ENCODE peak calls at places on chromosomes 13 and 19, in nine cellular contexts. One of them, this sample, is unnamed.

GRCh38 chr19:56934438-56935090 is 94.0 kb upstream of the PEG3 start:
- DNase-seq in esophagus muscularis mucosa: no peak
- DNase-seq in HCT116: no peak
- DNase-seq in spleen: no peak
- DNase-seq in HepG2: peak
- DNase-seq in stomach: no peak
- DNase-seq in suprapubic skin: no peak
- DNase-seq in breast epithelium: no peak
- DNase-seq in transverse colon: no peak
- DNase-seq in this sample: no peak

GRCh38 chr13:76329004-76329403 is 557.2 kb downstream of the KCTD12 start:
- DNase-seq in esophagus muscularis mucosa: no peak
- DNase-seq in HCT116: no peak
- DNase-seq in spleen: no peak
- DNase-seq in HepG2: no peak
- DNase-seq in stomach: no peak
- DNase-seq in suprapubic skin: no peak
- DNase-seq in breast epithelium: no peak
- DNase-seq in transverse colon: no peak
- DNase-seq in this sample: no peak

GRCh38 chr19:44598355-44598754 is 15.0 kb upstream of the IGSF23 start:
- DNase-seq in esophagus muscularis mucosa: no peak
- DNase-seq in HCT116: no peak
- DNase-seq in spleen: no peak
- DNase-seq in HepG2: no peak
- DNase-seq in stomach: no peak
- DNase-seq in suprapubic skin: no peak
- DNase-seq in breast epithelium: no peak
- DNase-seq in transverse colon: no peak
- DNase-seq in this sample: no peak

GRCh38 chr13:51125495-51126226 is 14.6 kb upstream of the C13orf42 start:
- DNase-seq in esophagus muscularis mucosa: peak
- DNase-seq in HCT116: peak
- DNase-seq in spleen: no peak
- DNase-seq in HepG2: peak
- DNase-seq in stomach: peak
- DNase-seq in suprapubic skin: no peak
- DNase-seq in breast epithelium: no peak
- DNase-seq in transverse colon: peak
- DNase-seq in this sample: peak

GRCh38 chr13:84630486-84630885 is 748.2 kb upstream of the SLITRK1 start:
- DNase-seq in esophagus muscularis mucosa: no peak
- DNase-seq in HCT116: no peak
- DNase-seq in spleen: no peak
- DNase-seq in HepG2: no peak
- DNase-seq in stomach: no peak
- DNase-seq in suprapubic skin: no peak
- DNase-seq in breast epithelium: no peak
- DNase-seq in transverse colon: no peak
- DNase-seq in this sample: no peak

GRCh38 chr13:104831823-104832222 is 1703.6 kb downstream of the EFNB2 start:
- DNase-seq in esophagus muscularis mucosa: no peak
- DNase-seq in HCT116: no peak
- DNase-seq in spleen: no peak
- DNase-seq in HepG2: no peak
- DNase-seq in stomach: no peak
- DNase-seq in suprapubic skin: no peak
- DNase-seq in breast epithelium: no peak
- DNase-seq in transverse colon: no peak
- DNase-seq in this sample: no peak

GRCh38 chr19:46392252-46392801 is 21.0 kb downstream of the CCDC8 start:
- DNase-seq in esophagus muscularis mucosa: no peak
- DNase-seq in HCT116: no peak
- DNase-seq in spleen: peak
- DNase-seq in HepG2: no peak
- DNase-seq in stomach: no peak
- DNase-seq in suprapubic skin: no peak
- DNase-seq in breast epithelium: no peak
- DNase-seq in transverse colon: no peak
- DNase-seq in this sample: no peak

GRCh38 chr13:63625869-63626268 is 2210.2 kb upstream of the PCDH20 start:
- DNase-seq in esophagus muscularis mucosa: no peak
- DNase-seq in HCT116: no peak
- DNase-seq in spleen: no peak
- DNase-seq in HepG2: no peak
- DNase-seq in stomach: no peak
- DNase-seq in suprapubic skin: no peak
- DNase-seq in breast epithelium: no peak
- DNase-seq in transverse colon: no peak
- DNase-seq in this sample: no peak

GRCh38 chr13:27536361-27537101 is 83.8 kb downstream of the LNX2 start:
- DNase-seq in esophagus muscularis mucosa: no peak
- DNase-seq in HCT116: no peak
- DNase-seq in spleen: no peak
- DNase-seq in HepG2: no peak
- DNase-seq in stomach: no peak
- DNase-seq in suprapubic skin: no peak
- DNase-seq in breast epithelium: no peak
- DNase-seq in transverse colon: no peak
- DNase-seq in this sample: peak

GRCh38 chr13:27534976-27535370 is 84.6 kb upstream of the MTIF3 start:
- DNase-seq in esophagus muscularis mucosa: no peak
- DNase-seq in HCT116: no peak
- DNase-seq in spleen: no peak
- DNase-seq in HepG2: no peak
- DNase-seq in stomach: no peak
- DNase-seq in suprapubic skin: no peak
- DNase-seq in breast epithelium: no peak
- DNase-seq in transverse colon: no peak
- DNase-seq in this sample: no peak

GRCh38 chr13:27534108-27534975 is 84.0 kb upstream of the MTIF3 start:
- DNase-seq in esophagus muscularis mucosa: peak
- DNase-seq in HCT116: no peak
- DNase-seq in spleen: peak
- DNase-seq in HepG2: no peak
- DNase-seq in stomach: no peak
- DNase-seq in suprapubic skin: no peak
- DNase-seq in breast epithelium: no peak
- DNase-seq in transverse colon: peak
- DNase-seq in this sample: no peak

GRCh38 chr13:27533155-27533643 is 82.8 kb upstream of the MTIF3 start:
- DNase-seq in esophagus muscularis mucosa: peak
- DNase-seq in HCT116: peak
- DNase-seq in spleen: peak
- DNase-seq in HepG2: peak
- DNase-seq in stomach: peak
- DNase-seq in suprapubic skin: peak
- DNase-seq in breast epithelium: peak
- DNase-seq in transverse colon: peak
- DNase-seq in this sample: peak

GRCh38 chr13:27535546-27535945 is 84.8 kb downstream of the LNX2 start:
- DNase-seq in esophagus muscularis mucosa: no peak
- DNase-seq in HCT116: no peak
- DNase-seq in spleen: no peak
- DNase-seq in HepG2: no peak
- DNase-seq in stomach: no peak
- DNase-seq in suprapubic skin: no peak
- DNase-seq in breast epithelium: no peak
- DNase-seq in transverse colon: no peak
- DNase-seq in this sample: no peak
- TF ChIP-seq CTCF in esophagus muscularis mucosa: no peak
- TF ChIP-seq CTCF in HCT116: no peak
- TF ChIP-seq CTCF in spleen: no peak
- TF ChIP-seq CTCF in HepG2: no peak
- TF ChIP-seq CTCF in stomach: no peak
- TF ChIP-seq CTCF in suprapubic skin: no peak
- TF ChIP-seq CTCF in breast epithelium: no peak
- TF ChIP-seq CTCF in transverse colon: no peak
- TF ChIP-seq CTCF in this sample: no peak

GRCh38 chr19:1729568-1729925 is 23.8 kb upstream of the ONECUT3 start:
- DNase-seq in esophagus muscularis mucosa: no peak
- DNase-seq in HCT116: no peak
- DNase-seq in spleen: no peak
- DNase-seq in HepG2: no peak
- DNase-seq in stomach: no peak
- DNase-seq in suprapubic skin: no peak
- DNase-seq in breast epithelium: no peak
- DNase-seq in transverse colon: no peak
- DNase-seq in this sample: no peak

GRCh38 chr19:1728816-1729567 is 24.3 kb upstream of the ONECUT3 start:
- DNase-seq in esophagus muscularis mucosa: no peak
- DNase-seq in HCT116: no peak
- DNase-seq in spleen: no peak
- DNase-seq in HepG2: no peak
- DNase-seq in stomach: no peak
- DNase-seq in suprapubic skin: no peak
- DNase-seq in breast epithelium: no peak
- DNase-seq in transverse colon: no peak
- DNase-seq in this sample: no peak

GRCh38 chr19:1730157-1730556 is 23.1 kb upstream of the ONECUT3 start:
- DNase-seq in esophagus muscularis mucosa: no peak
- DNase-seq in HCT116: no peak
- DNase-seq in spleen: no peak
- DNase-seq in HepG2: no peak
- DNase-seq in stomach: no peak
- DNase-seq in suprapubic skin: no peak
- DNase-seq in breast epithelium: no peak
- DNase-seq in transverse colon: no peak
- DNase-seq in this sample: peak

GRCh38 chr19:1720237-1720636 is 33.1 kb upstream of the ONECUT3 start:
- DNase-seq in esophagus muscularis mucosa: no peak
- DNase-seq in HCT116: no peak
- DNase-seq in spleen: no peak
- DNase-seq in HepG2: no peak
- DNase-seq in stomach: no peak
- DNase-seq in suprapubic skin: no peak
- DNase-seq in breast epithelium: no peak
- DNase-seq in transverse colon: no peak
- DNase-seq in this sample: no peak

DNA sequence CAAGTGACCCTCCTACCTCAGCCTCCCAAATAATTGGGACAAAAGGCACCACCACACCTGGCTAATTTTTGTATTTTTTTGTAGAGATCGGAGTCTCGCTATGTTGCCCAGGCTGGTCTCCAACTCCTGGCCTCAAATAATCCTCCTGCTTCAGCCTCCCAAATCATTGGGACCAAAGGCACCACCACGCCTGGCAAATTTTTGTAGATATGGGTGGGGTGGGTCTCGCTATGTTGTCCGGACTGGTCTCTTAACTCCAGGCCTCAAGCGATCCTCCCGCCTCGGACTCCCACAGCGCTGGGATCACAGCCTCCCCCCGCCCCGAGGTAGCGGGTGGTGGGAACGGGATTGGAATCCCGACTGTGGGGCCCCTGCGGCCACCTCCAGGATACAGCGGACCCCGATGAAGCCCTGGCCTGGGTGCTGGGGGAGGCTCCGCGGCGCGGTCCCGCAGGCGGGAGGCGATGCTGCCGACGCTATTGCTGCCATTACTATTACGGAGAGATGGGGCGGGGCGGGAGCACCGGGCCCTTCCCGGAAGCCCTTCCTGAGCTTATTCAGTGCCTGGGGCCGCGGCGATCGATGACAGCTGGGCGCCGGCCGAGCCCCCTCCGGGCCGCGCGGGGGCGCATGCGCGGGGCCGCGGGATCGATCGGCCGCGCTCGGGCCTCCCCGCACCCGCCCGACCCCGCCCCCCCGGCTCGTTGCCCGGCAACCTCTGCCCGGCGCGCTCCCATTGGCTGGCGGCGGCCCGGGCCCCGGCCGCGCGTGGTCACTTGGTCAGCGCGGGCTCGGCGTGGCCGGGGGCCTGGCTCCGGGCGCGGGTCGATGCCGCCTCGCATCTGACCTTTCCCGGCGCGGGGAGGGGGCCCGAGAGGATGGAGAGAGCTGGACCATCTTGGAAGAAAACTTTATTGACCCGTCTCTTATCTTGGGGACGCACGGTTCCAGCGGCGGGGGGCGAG is 27.9 kb upstream of the ONECUT3 start:
- DNase-seq in esophagus muscularis mucosa: no peak
- DNase-seq in HCT116: no peak
- DNase-seq in spleen: no peak
- DNase-seq in HepG2: peak
- DNase-seq in stomach: peak
- DNase-seq in suprapubic skin: no peak
- DNase-seq in breast epithelium: no peak
- DNase-seq in transverse colon: peak
- DNase-seq in this sample: no peak
- TF ChIP-seq POLR2A in esophagus muscularis mucosa: no peak
- TF ChIP-seq POLR2A in HCT116: peak
- TF ChIP-seq POLR2A in spleen: no peak
- TF ChIP-seq POLR2A in HepG2: no peak
- TF ChIP-seq POLR2A in stomach: no peak
- TF ChIP-seq POLR2A in suprapubic skin: no peak
- TF ChIP-seq POLR2A in breast epithelium: no peak
- TF ChIP-seq POLR2A in transverse colon: no peak
- TF ChIP-seq POLR2A in this sample: no peak

DNA sequence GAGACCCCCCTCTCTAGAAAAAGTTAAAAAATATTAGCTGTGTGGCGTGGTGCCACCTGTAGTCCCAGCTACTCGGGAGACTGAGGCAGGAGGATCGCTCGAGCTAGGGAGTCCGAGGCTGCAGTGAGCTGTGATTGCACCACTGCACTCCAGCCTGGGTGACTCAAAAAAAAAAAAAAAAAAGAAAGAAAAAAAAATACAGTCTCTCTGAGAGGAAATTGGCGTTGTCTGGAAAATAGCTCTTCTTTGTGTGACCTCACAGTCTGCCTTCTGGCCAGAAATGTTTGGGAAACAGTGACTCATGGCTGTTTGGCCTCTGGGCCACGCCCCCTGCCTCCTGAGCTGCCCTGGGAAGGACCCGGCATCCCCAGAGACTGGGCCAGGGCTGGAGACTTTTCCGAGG is 10.7 kb downstream of the MARCHF2 start:
- DNase-seq in esophagus muscularis mucosa: peak
- DNase-seq in HCT116: peak
- DNase-seq in spleen: peak
- DNase-seq in HepG2: peak
- DNase-seq in stomach: peak
- DNase-seq in suprapubic skin: peak
- DNase-seq in breast epithelium: peak
- DNase-seq in transverse colon: peak
- DNase-seq in this sample: peak
- TF ChIP-seq POLR2AphosphoS5 in esophagus muscularis mucosa: peak
- TF ChIP-seq POLR2AphosphoS5 in HCT116: peak
- TF ChIP-seq POLR2AphosphoS5 in spleen: peak
- TF ChIP-seq POLR2AphosphoS5 in HepG2: peak
- TF ChIP-seq POLR2AphosphoS5 in stomach: peak
- TF ChIP-seq POLR2AphosphoS5 in suprapubic skin: no peak
- TF ChIP-seq POLR2AphosphoS5 in breast epithelium: peak
- TF ChIP-seq POLR2AphosphoS5 in transverse colon: peak
- TF ChIP-seq POLR2AphosphoS5 in this sample: peak

GRCh38 chr13:30803791-30804190 is 68.4 kb downstream of the ALOX5AP start:
- DNase-seq in esophagus muscularis mucosa: no peak
- DNase-seq in HCT116: no peak
- DNase-seq in spleen: no peak
- DNase-seq in HepG2: no peak
- DNase-seq in stomach: no peak
- DNase-seq in suprapubic skin: no peak
- DNase-seq in breast epithelium: no peak
- DNase-seq in transverse colon: no peak
- DNase-seq in this sample: no peak

GRCh38 chr13:30802501-30802900 is 67.2 kb downstream of the ALOX5AP start:
- DNase-seq in esophagus muscularis mucosa: no peak
- DNase-seq in HCT116: no peak
- DNase-seq in spleen: no peak
- DNase-seq in HepG2: no peak
- DNase-seq in stomach: no peak
- DNase-seq in suprapubic skin: no peak
- DNase-seq in breast epithelium: no peak
- DNase-seq in transverse colon: no peak
- DNase-seq in this sample: no peak

GRCh38 chr13:30805132-30805537 is 69.8 kb downstream of the ALOX5AP start:
- DNase-seq in esophagus muscularis mucosa: no peak
- DNase-seq in HCT116: no peak
- DNase-seq in spleen: no peak
- DNase-seq in HepG2: peak
- DNase-seq in stomach: no peak
- DNase-seq in suprapubic skin: no peak
- DNase-seq in breast epithelium: no peak
- DNase-seq in transverse colon: no peak
- DNase-seq in this sample: no peak

GRCh38 chr13:30804474-30804873 is 69.1 kb downstream of the ALOX5AP start:
- DNase-seq in esophagus muscularis mucosa: no peak
- DNase-seq in HCT116: no peak
- DNase-seq in spleen: no peak
- DNase-seq in HepG2: no peak
- DNase-seq in stomach: no peak
- DNase-seq in suprapubic skin: no peak
- DNase-seq in breast epithelium: no peak
- DNase-seq in transverse colon: no peak
- DNase-seq in this sample: peak

DNA sequence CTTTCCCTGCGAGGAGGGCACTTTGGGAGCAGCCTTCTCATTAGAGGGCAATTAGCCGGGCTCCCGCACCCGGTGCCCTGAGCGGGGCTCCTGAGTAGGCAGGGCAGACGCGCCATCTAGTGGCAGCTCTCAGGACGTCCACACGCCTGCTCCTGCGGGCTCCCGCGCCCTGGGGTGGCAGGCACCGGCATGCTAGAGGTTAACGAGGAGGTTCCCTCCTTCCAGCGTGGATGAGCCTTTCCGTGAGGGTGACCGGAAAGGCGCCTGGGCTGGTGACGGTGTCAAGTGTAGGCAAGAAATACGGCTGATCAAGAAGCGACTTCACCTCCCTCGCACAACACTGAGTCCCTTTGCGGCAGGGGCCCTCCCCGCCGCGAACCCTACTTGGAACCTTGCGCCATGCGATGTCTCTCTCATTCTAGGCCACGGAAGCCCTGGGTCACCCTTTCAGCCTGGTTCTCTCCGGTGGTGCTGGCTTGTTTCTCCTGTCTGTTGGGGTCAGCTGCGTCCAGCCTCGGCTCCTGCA is 67.7 kb downstream of the ALOX5AP start:
- DNase-seq in esophagus muscularis mucosa: peak
- DNase-seq in HCT116: peak
- DNase-seq in spleen: peak
- DNase-seq in HepG2: peak
- DNase-seq in stomach: peak
- DNase-seq in suprapubic skin: peak
- DNase-seq in breast epithelium: peak
- DNase-seq in transverse colon: peak
- DNase-seq in this sample: peak
- TF ChIP-seq CTCF in esophagus muscularis mucosa: peak
- TF ChIP-seq CTCF in HCT116: peak
- TF ChIP-seq CTCF in spleen: peak
- TF ChIP-seq CTCF in HepG2: peak
- TF ChIP-seq CTCF in stomach: peak
- TF ChIP-seq CTCF in suprapubic skin: peak
- TF ChIP-seq CTCF in breast epithelium: peak
- TF ChIP-seq CTCF in transverse colon: peak
- TF ChIP-seq CTCF in this sample: peak

This sample was measured in upper lobe of left lung.